ENCODE peak calls at places on chromosome 13, in eight cellular contexts. B is progenitor cell of endocrine pancreas, M is choroid plexus epithelial cell, R is WTC11, S is cardiac fibroblast, A is GM12865, C is Panc1, F is GM23338. X is an unnamed sample.

GRCh38 chr13:34066344-34066743 is 248.4 kb downstream of the RFC3 start:
- DNase-seq in F (no peak), M (no peak), B (no peak), A (no peak), R (no peak), C (no peak), S (no peak), X (no peak)

GRCh38 chr13:72062566-72062965 is 195.6 kb upstream of the DACH1 start:
- DNase-seq in S (peak), M (no peak), R (peak), F (peak), A (peak), B (no peak), C (no peak), X (no peak)

GRCh38 chr13:62130016-62130970 is 714.6 kb upstream of the PCDH20 start:
- DNase-seq in B (no peak), M (no peak), S (no peak), A (no peak), R (no peak), F (no peak), C (no peak), X (no peak)

GRCh38 chr13:24619302-24619701 is 60.9 kb upstream of the ATP12A start:
- DNase-seq in S (no peak), M (no peak), F (no peak), B (no peak), A (no peak), R (no peak), C (no peak), X (no peak)

GRCh38 chr13:109395014-109395413 is 391.4 kb downstream of the IRS2 start:
- DNase-seq in B (no peak), C (no peak), S (no peak), A (no peak), F (no peak), R (no peak), M (no peak), X (no peak)

GRCh38 chr13:111210488-111210887 is 95.4 kb downstream of the ARHGEF7 start:
- DNase-seq in R (no peak), M (peak), F (no peak), C (no peak), A (no peak), B (no peak), S (peak), X (peak)

GRCh38 chr13:67662997-67663396 is 432.9 kb upstream of the PCDH9 start:
- DNase-seq in C (no peak), F (no peak), B (no peak), S (no peak), M (no peak), R (no peak), A (no peak), X (no peak)

GRCh38 chr13:108834193-108834592 is 204.8 kb downstream of the MYO16 start:
- DNase-seq in S (no peak), A (no peak), F (no peak), C (no peak), M (no peak), R (no peak), B (no peak), X (no peak)

GRCh38 chr13:40408602-40409001 is 257.8 kb downstream of the FOXO1 start:
- DNase-seq in C (no peak), M (peak), S (peak), A (no peak), R (no peak), F (no peak), B (no peak), X (peak)

GRCh38 chr13:26377038-26377437 is 123.1 kb downstream of the CDK8 start:
- DNase-seq in R (peak), A (peak), M (peak), S (peak), F (peak), B (no peak), C (no peak), X (peak)
- TF ChIP-seq CTCF in R (peak), A (peak), M (peak), S (peak), F (peak), B (peak), C (peak), X (peak)

GRCh38 chr13:112929778-112930055 is 39.3 kb upstream of the MCF2L start:
- DNase-seq in F (no peak), R (no peak), M (no peak), C (no peak), B (no peak), A (no peak), S (no peak), X (no peak)

GRCh38 chr13:112930192-112930591 is 38.8 kb upstream of the MCF2L start:
- DNase-seq in F (no peak), M (no peak), B (no peak), R (no peak), S (no peak), C (no peak), A (no peak), X (no peak)

GRCh38 chr13:112932971-112933370 is 36.0 kb upstream of the MCF2L start:
- DNase-seq in F (no peak), R (no peak), S (no peak), M (no peak), C (no peak), A (no peak), B (no peak), X (no peak)

GRCh38 chr13:112928958-112929777 is 39.8 kb upstream of the MCF2L start:
- DNase-seq in A (no peak), C (no peak), S (peak), F (no peak), M (peak), B (no peak), R (no peak), X (peak)

GRCh38 chr13:112931028-112931934 is 37.7 kb upstream of the MCF2L start:
- DNase-seq in B (no peak), R (peak), F (peak), M (peak), C (no peak), A (no peak), S (peak), X (peak)
- TF ChIP-seq CTCF in B (peak), R (no peak), F (peak), M (peak), C (peak), A (peak), S (peak), X (peak)

GRCh38 chr13:46804391-46804815 is 7.4 kb upstream of the ESD start:
- DNase-seq in C (peak), F (no peak), M (peak), A (no peak), R (no peak), S (peak), B (no peak), X (peak)
- TF ChIP-seq CTCF in C (no peak), F (no peak), M (peak), A (no peak), R (no peak), S (no peak), B (no peak), X (peak)

GRCh38 chr13:91158015-91158390 is 189.5 kb upstream of the MIR17HG start:
- DNase-seq in M (peak), C (no peak), F (no peak), B (no peak), S (no peak), R (no peak), A (no peak), X (no peak)
- TF ChIP-seq CTCF in M (peak), C (no peak), F (peak), B (peak), S (no peak), R (no peak), A (no peak), X (no peak)

GRCh38 chr13:33007237-33007636 is 9.0 kb upstream of the KL start:
- DNase-seq in F (no peak), A (no peak), B (no peak), S (no peak), R (no peak), M (no peak), C (no peak), X (no peak)

GRCh38 chr13:33006646-33007045 is 9.6 kb upstream of the KL start:
- DNase-seq in M (no peak), S (no peak), A (no peak), C (no peak), F (no peak), B (no peak), R (no peak), X (no peak)

GRCh38 chr13:33004454-33004853 is 11.8 kb upstream of the KL start:
- DNase-seq in C (no peak), A (no peak), M (peak), S (peak), B (no peak), F (peak), R (no peak), X (no peak)

GRCh38 chr13:33000365-33000764 is 15.9 kb upstream of the KL start:
- DNase-seq in C (no peak), M (no peak), B (no peak), A (no peak), F (no peak), R (no peak), S (no peak), X (no peak)

DNA sequence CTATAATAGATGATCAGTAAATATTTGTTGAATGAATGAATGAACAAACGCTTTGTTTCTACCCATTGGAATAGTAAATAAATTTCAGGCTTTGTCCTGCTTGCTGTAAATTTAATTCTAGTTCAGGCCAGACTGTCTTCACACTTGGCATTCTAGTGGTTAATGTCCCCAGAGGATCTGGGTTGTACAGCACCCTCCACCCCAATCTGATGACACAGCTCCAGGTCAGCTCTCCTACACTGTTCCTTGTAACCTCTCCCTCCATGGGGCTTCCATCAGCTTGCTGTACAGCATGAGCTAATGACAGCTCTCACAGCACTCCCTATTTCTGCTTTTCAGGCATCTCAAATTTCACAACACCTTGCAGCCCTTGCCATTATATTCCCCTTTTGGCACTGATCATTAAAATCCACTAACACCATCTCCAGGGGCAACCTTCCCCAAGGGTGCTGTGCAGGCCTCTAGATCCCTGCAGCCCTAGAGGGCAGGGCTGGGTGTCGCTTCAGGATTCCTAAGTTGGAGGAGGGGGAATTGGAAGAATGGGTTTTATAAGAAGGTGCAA is 12.7 kb upstream of the KL start:
- DNase-seq in A (no peak), M (no peak), C (no peak), B (no peak), S (no peak), R (no peak), F (no peak), X (no peak)
- TF ChIP-seq CTCF in A (no peak), M (no peak), C (no peak), B (no peak), S (no peak), R (no peak), F (no peak), X (no peak)

GRCh38 chr13:98557934-98558630 is 18.8 kb downstream of the STK24 start:
- DNase-seq in M (peak), C (no peak), A (no peak), S (peak), R (no peak), F (no peak), B (no peak), X (no peak)

GRCh38 chr13:98556417-98556816 is 20.5 kb downstream of the STK24 start:
- DNase-seq in B (no peak), M (no peak), A (no peak), S (no peak), F (no peak), R (no peak), C (no peak), X (no peak)

GRCh38 chr13:98563071-98563470 is 13.8 kb downstream of the STK24 start:
- DNase-seq in B (no peak), A (peak), R (no peak), C (no peak), S (no peak), M (peak), F (peak), X (no peak)

DNA sequence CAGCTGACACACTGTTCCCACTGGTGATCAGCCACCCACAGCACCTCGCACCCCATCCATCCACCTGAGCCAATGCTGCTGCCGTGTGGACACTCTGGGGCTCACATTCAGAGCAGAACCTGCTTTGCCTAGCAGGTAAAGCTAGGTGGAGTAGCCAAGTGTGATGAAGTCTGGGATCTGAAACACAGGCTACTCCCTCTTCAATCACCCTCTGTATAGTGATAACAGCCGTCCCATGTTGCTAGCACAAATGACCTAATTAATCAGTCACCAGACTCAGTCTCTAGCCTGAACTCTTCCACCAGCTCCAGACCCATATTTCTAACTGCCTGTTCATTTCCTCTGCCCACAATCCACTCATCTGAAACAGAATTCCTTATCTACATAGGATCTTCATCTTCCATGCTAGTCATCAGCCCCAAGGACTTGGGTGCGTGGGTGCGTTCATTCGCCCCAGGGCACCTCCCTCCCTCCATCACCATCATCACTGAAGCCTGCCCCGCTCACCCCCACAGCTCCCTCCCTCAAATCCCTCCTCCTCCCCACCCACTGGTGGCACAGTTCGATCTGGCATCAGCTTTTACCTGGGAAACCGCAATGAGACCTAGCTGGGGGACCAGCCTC is 19.8 kb downstream of the STK24 start:
- DNase-seq in R (no peak), F (no peak), A (no peak), C (no peak), S (no peak), B (no peak), M (no peak), X (no peak)
- TF ChIP-seq CTCF in R (no peak), F (peak), A (peak), C (no peak), S (no peak), B (peak), M (no peak), X (no peak)

X was measured in AG10803.